ENCODE peak calls at places on chromosomes 3 and 15, in six cellular contexts. Z, Q, B, P, A and T are unnamed samples.

GRCh38 chr3:185781759-185782158 is 43.1 kb downstream of the IGF2BP2 start:
- DNase-seq in Z (peak; percentile 80), Q (no peak), B (peak; percentile 71), P (no peak), A (no peak), T (peak; percentile 55)

GRCh38 chr3:101940521-101940992 is 91.2 kb downstream of the NFKBIZ start:
- DNase-seq in Z (peak; percentile 91), Q (peak; percentile 63), B (peak; percentile 96), P (peak; percentile 89), A (no peak), T (peak; percentile 97)

GRCh38 chr15:33545866-33546265 is 235.1 kb downstream of the RYR3 start:
- DNase-seq in Z (no peak), Q (no peak), B (no peak), P (peak; percentile 2), A (no peak), T (no peak)

GRCh38 chr3:66047321-66048050 is 8.8 kb upstream of the MAGI1 start:
- DNase-seq in Z (peak; percentile 31), Q (no peak), B (peak; percentile 95), P (peak; percentile 39), A (no peak), T (no peak)

GRCh38 chr3:53155763-53156162 is 5.2 kb upstream of the PRKCD start:
- DNase-seq in Z (peak; percentile 54), Q (no peak), B (no peak), P (no peak), A (no peak), T (peak; percentile 73)

GRCh38 chr3:40313975-40314860 is 4.7 kb downstream of the EIF1B start:
- DNase-seq in Z (no peak), Q (no peak), B (peak; percentile 49), P (no peak), A (peak; percentile 32), T (no peak)

GRCh38 chr3:132549169-132549568 is 47.9 kb upstream of the ACKR4 start:
- DNase-seq in Z (no peak), Q (no peak), B (no peak), P (no peak), A (no peak), T (no peak)

GRCh38 chr3:158791259-158791920 is 10.5 kb upstream of the MFSD1 start:
- DNase-seq in Z (peak; percentile 46), Q (peak; percentile 38), B (peak; percentile 92), P (peak; percentile 65), A (peak; percentile 58), T (peak; percentile 59)

GRCh38 chr3:53139833-53140574 is 9.8 kb upstream of the RFT1 start:
- DNase-seq in Z (no peak), Q (no peak), B (no peak), P (no peak), A (no peak), T (no peak)

GRCh38 chr3:195900426-195901355 is 7.7 kb downstream of the TNK2 start:
- DNase-seq in Z (peak; percentile 99), Q (no peak), B (peak; percentile 49), P (no peak), A (no peak), T (peak; percentile 56)

GRCh38 chr3:53730565-53730964 is 115.7 kb downstream of the CHDH start:
- DNase-seq in Z (no peak), Q (peak; percentile 33), B (peak; percentile 22), P (no peak), A (no peak), T (no peak)

GRCh38 chr3:94195381-94195780 is 132.5 kb downstream of the NSUN3 start:
- DNase-seq in Z (no peak), Q (no peak), B (no peak), P (no peak), A (no peak), T (no peak)

GRCh38 chr3:186788482-186789370 is 5.3 kb downstream of the EIF4A2 start:
- DNase-seq in Z (no peak), Q (no peak), B (peak; percentile 13), P (no peak), A (no peak), T (no peak)

GRCh38 chr15:34122771-34123183 is 20.9 kb downstream of the PGBD4 start:
- DNase-seq in Z (peak; percentile 93), Q (no peak), B (peak; percentile 94), P (no peak), A (no peak), T (peak; percentile 25)

GRCh38 chr3:27596334-27596841 is 112.2 kb upstream of the SLC4A7 start:
- DNase-seq in Z (no peak), Q (no peak), B (peak; percentile 52), P (no peak), A (no peak), T (peak; percentile 40)

GRCh38 chr15:74398183-74398582 is 30.7 kb upstream of the CYP11A1 start:
- DNase-seq in Z (no peak), Q (no peak), B (no peak), P (no peak), A (no peak), T (no peak)

GRCh38 chr3:11001020-11001657 is 8.6 kb downstream of the SLC6A1 start:
- DNase-seq in Z (no peak), Q (no peak), B (peak; percentile 13), P (no peak), A (peak; percentile 5), T (peak; percentile 17)

GRCh38 chr15:47218295-47218694 is 499.0 kb upstream of the SEMA6D start:
- DNase-seq in Z (peak; percentile 51), Q (no peak), B (no peak), P (no peak), A (no peak), T (peak; percentile 7)

GRCh38 chr3:115436767-115437301 is 186.5 kb upstream of the GAP43 start:
- DNase-seq in Z (peak; percentile 97), Q (peak; percentile 81), B (peak; percentile 97), P (no peak), A (peak; percentile 2), T (peak; percentile 80)

GRCh38 chr15:57504599-57504940 is 87.1 kb upstream of the MYZAP start:
- DNase-seq in Z (no peak), Q (no peak), B (peak; percentile 13), P (no peak), A (no peak), T (peak; percentile 26)

GRCh38 chr3:131960324-131960723 is 74.5 kb downstream of the CPNE4 start:
- DNase-seq in Z (peak; percentile 19), Q (no peak), B (peak; percentile 53), P (no peak), A (no peak), T (peak; percentile 10)

GRCh38 chr3:21356402-21356801 is 394.6 kb downstream of the ZNF385D start:
- DNase-seq in Z (peak; percentile 3), Q (no peak), B (peak; percentile 84), P (no peak), A (no peak), T (peak; percentile 5)

GRCh38 chr3:171446801-171447578 is 13.2 kb downstream of the TNIK start:
- DNase-seq in Z (peak; percentile 84), Q (peak; percentile 18), B (peak; percentile 77), P (no peak), A (no peak), T (peak; percentile 51)

GRCh38 chr3:101725192-101725889 is 927 bp downstream of the CEP97 start:
- DNase-seq in Z (no peak), Q (peak; percentile 32), B (peak; percentile 56), P (peak; percentile 50), A (peak; percentile 15), T (no peak)

DNA sequence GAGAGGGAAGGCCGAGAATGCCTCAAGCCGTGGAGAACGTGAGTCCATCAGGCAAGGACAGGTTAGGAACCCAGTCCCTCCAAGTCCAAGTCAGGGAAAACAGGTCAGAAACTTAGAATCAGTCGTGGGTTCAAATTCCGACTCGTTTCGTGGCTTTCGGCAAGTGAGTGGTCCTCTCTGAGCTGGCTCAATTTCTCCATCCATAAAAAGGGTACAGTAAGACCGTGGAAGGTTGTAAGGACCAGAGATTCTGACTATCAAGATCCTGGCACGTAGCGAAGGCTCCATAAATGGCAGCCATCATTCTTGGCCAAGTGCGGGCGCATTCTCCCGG is 604 bp upstream of the MED12L start:
- DNase-seq in Z (no peak), Q (no peak), B (no peak), P (no peak), A (no peak), T (no peak)
- H3K27me3 ChIP-seq in Z (peaks cover 33% of the 10 kb centered on the region), Q (peaks cover 2% of the 10 kb centered on the region), B (peaks cover 32% of the 10 kb centered on the region), P (no peaks in the 10 kb centered on the region), A (no peaks in the 10 kb centered on the region), T (peaks cover 14% of the 10 kb centered on the region)

GRCh38 chr15:66253296-66253642 is 281 bp downstream of the MEGF11 start:
- DNase-seq in Z (no peak), Q (no peak), B (no peak), P (no peak), A (no peak), T (no peak)
- H3K4me3 ChIP-seq in Z (peak overlapping the region; percentile 38), Q (peak overlapping the region; percentile 73), B (peak overlapping the region; percentile 71), P (peak overlapping the region; percentile 54), A (peak overlapping the region; percentile 14), T (peak overlapping the region; percentile 25)

GRCh38 chr15:100922192-100923040 is 3.3 kb downstream of the LRRK1 start:
- DNase-seq in Z (no peak), Q (no peak), B (no peak), P (no peak), A (no peak), T (no peak)

GRCh38 chr15:100920516-100921135 is 1.5 kb downstream of the LRRK1 start:
- DNase-seq in Z (no peak), Q (no peak), B (no peak), P (peak; percentile 23), A (no peak), T (no peak)

GRCh38 chr15:100918690-100919480 is at the start of gene LRRK1:
- DNase-seq in Z (peak; percentile 60), Q (peak; percentile 28), B (peak; percentile 70), P (peak; percentile 44), A (peak; percentile 65), T (peak; percentile 58)

GRCh38 chr15:100918034-100918689 is 995 bp upstream of the LRRK1 start:
- DNase-seq in Z (peak; percentile 77), Q (peak; percentile 79), B (peak; percentile 92), P (peak; percentile 80), A (peak; percentile 89), T (peak; percentile 68)

GRCh38 chr15:100919481-100920405 is 586 bp downstream of the LRRK1 start:
- DNase-seq in Z (peak; percentile 39), Q (no peak), B (peak; percentile 69), P (peak; percentile 23), A (peak; percentile 43), T (no peak)
- H3K27me3 ChIP-seq in Z (no peaks in the 10 kb centered on the region), Q (peaks cover 51% of the 10 kb centered on the region), B (no peaks in the 10 kb centered on the region), P (peaks cover 85% of the 10 kb centered on the region), A (no peaks in the 10 kb centered on the region), T (no peaks in the 10 kb centered on the region)

GRCh38 chr3:46629571-46630517 is 17.5 kb downstream of the FAM240A start:
- DNase-seq in Z (peak; percentile 71), Q (peak; percentile 81), B (peak; percentile 94), P (peak; percentile 90), A (no peak), T (peak; percentile 63)
- H3K4me3 ChIP-seq in Z (no peak overlapping the region), Q (peak overlapping the region; percentile 6), B (peak overlapping the region; percentile 58), P (no peak overlapping the region), A (no peak overlapping the region), T (peak overlapping the region; percentile 5)

GRCh38 chr3:135531996-135532395 is 433.5 kb upstream of the PPP2R3A start:
- DNase-seq in Z (no peak), Q (no peak), B (no peak), P (no peak), A (no peak), T (no peak)
- H3K27me3 ChIP-seq in Z (no peaks in the 10 kb centered on the region), Q (peaks cover 3% of the 10 kb centered on the region), B (no peaks in the 10 kb centered on the region), P (peaks cover 7% of the 10 kb centered on the region), A (no peaks in the 10 kb centered on the region), T (no peaks in the 10 kb centered on the region)